ENCODE peak calls at places on chromosomes 6 and 20, in ten cellular contexts. V is OCI-LY7; X is trophoblast cell; P is lower lobe of right lung; G is AG04450; R is Peyer's patch; F is left lung; Z is naive thymus-derived CD4-positive, alpha-beta T cell; E is heart left ventricle; O is spleen. D is an unnamed sample. For H3K9me3, the result is how much of the 10 kb centered on the place peaks cover.

GRCh38 chr6:84061174-84061573 is 27.6 kb downstream of the MRAP2 start:
- DNase-seq in V (no peak), X (no peak), P (no peak), G (no peak), R (no peak), F (no peak), Z (no peak), E (no peak), O (no peak), D (no peak)

GRCh38 chr20:46682063-46682821 is 7.0 kb downstream of the TP53RK start:
- DNase-seq in V (no peak), X (no peak), P (no peak), G (no peak), R (no peak), F (no peak), Z (no peak), E (no peak), O (no peak), D (no peak)

GRCh38 chr6:89438248-89438647 is 5.3 kb downstream of the ANKRD6 start:
- DNase-seq in V (no peak), X (peak), P (no peak), G (no peak), R (no peak), F (no peak), Z (no peak), E (no peak), O (no peak), D (no peak)

GRCh38 chr6:41278699-41279405 is 7.6 kb downstream of the TREM1 start:
- DNase-seq in V (peak), X (peak), P (peak), G (no peak), R (no peak), F (peak), Z (peak), E (peak), O (peak), D (peak)

GRCh38 chr6:31922942-31923341 is 4.6 kb upstream of the C2 start:
- DNase-seq in V (peak), X (peak), P (no peak), G (no peak), R (no peak), F (no peak), Z (no peak), E (no peak), O (peak), D (no peak)

GRCh38 chr6:11434565-11435326 is 102.8 kb upstream of the TMEM170B start:
- DNase-seq in V (no peak), X (peak), P (peak), G (peak), R (no peak), F (no peak), Z (no peak), E (no peak), O (no peak), D (no peak)

GRCh38 chr6:23244300-23244699 is 674.9 kb downstream of the HDGFL1 start:
- DNase-seq in V (no peak), X (no peak), P (no peak), G (peak), R (no peak), F (no peak), Z (no peak), E (no peak), O (no peak), D (no peak)

GRCh38 chr6:165676435-165677068 is 13.5 kb upstream of the PDE10A start:
- DNase-seq in V (no peak), X (peak), P (no peak), G (no peak), R (no peak), F (no peak), Z (no peak), E (peak), O (no peak), D (peak)

GRCh38 chr6:112592159-112592558 is 245.0 kb downstream of the RFPL4B start:
- DNase-seq in V (no peak), X (peak), P (no peak), G (no peak), R (no peak), F (no peak), Z (no peak), E (no peak), O (no peak), D (no peak)

GRCh38 chr20:57513199-57513598 is 11.7 kb downstream of the CTCFL start:
- DNase-seq in V (no peak), X (no peak), P (no peak), G (peak), R (no peak), F (no peak), Z (no peak), E (no peak), O (no peak), D (no peak)

GRCh38 chr6:134351615-134352474 is 33.9 kb upstream of the SGK1 start:
- DNase-seq in V (no peak), X (no peak), P (no peak), G (no peak), R (no peak), F (no peak), Z (peak), E (no peak), O (no peak), D (no peak)

GRCh38 chr20:48066851-48067250 is 281.6 kb upstream of the SULF2 start:
- DNase-seq in V (no peak), X (no peak), P (no peak), G (no peak), R (no peak), F (no peak), Z (no peak), E (no peak), O (no peak), D (no peak)

GRCh38 chr6:139765825-139766285 is 391.4 kb upstream of the CITED2 start:
- DNase-seq in V (no peak), X (peak), P (no peak), G (no peak), R (no peak), F (no peak), Z (no peak), E (no peak), O (no peak), D (no peak)

GRCh38 chr6:43917878-43918382 is 147.9 kb downstream of the VEGFA start:
- DNase-seq in V (no peak), X (peak), P (peak), G (no peak), R (no peak), F (no peak), Z (no peak), E (no peak), O (no peak), D (no peak)

GRCh38 chr6:82588020-82588419 is 224.4 kb downstream of the TPBG start:
- DNase-seq in V (no peak), X (peak), P (no peak), G (no peak), R (no peak), F (no peak), Z (no peak), E (no peak), O (no peak), D (no peak)

GRCh38 chr6:11700118-11700718 is 78.4 kb downstream of the ADTRP start:
- DNase-seq in V (peak), X (peak), P (no peak), G (no peak), R (no peak), F (no peak), Z (peak), E (no peak), O (no peak), D (no peak)

GRCh38 chr6:2134559-2134958 is 110.8 kb downstream of the GMDS start:
- DNase-seq in V (no peak), X (no peak), P (no peak), G (no peak), R (no peak), F (no peak), Z (no peak), E (no peak), O (no peak), D (no peak)

GRCh38 chr20:23783447-23783846 is 32.7 kb upstream of the CST1 start:
- DNase-seq in V (no peak), X (no peak), P (no peak), G (no peak), R (no peak), F (no peak), Z (no peak), E (no peak), O (no peak), D (no peak)
- H3K27ac ChIP-seq in V (no peak), X (no peak), P (no peak), G (no peak), R (no peak), F (no peak), Z (no peak), E (no peak), O (no peak), D (no peak)

DNA sequence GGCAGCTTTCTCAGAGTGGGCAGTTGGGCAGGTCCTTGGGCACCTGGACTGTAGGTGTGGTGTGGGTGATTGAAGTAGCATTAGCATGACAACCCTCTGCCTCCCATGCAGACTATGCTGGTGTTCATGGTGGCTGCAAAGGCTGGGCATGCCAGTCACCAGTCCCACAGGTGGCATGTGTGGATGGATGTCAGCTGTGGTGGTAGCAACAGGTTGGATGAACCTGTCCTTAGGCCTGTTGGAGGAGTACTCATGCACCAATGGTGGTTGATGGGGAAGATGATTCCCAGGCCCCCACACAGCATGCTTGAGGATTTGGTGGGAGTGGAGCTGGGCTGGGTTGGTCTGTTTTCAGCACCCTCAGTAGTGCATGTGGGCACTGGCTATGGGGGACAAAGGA is 251.1 kb downstream of the PAX1 start:
- DNase-seq in V (no peak), X (no peak), P (no peak), G (no peak), R (no peak), F (no peak), Z (no peak), E (no peak), O (no peak), D (no peak)
- H3K9me3 ChIP-seq in V (under half), X (under half), P (under half), G (under half), R (under half), F (under half), Z (under half), E (under half), O (under half), D (under half)

GRCh38 chr6:101462576-101462975 is 69.1 kb downstream of the GRIK2 start:
- DNase-seq in V (no peak), X (peak), P (no peak), G (peak), R (no peak), F (no peak), Z (no peak), E (no peak), O (no peak), D (no peak)

DNA sequence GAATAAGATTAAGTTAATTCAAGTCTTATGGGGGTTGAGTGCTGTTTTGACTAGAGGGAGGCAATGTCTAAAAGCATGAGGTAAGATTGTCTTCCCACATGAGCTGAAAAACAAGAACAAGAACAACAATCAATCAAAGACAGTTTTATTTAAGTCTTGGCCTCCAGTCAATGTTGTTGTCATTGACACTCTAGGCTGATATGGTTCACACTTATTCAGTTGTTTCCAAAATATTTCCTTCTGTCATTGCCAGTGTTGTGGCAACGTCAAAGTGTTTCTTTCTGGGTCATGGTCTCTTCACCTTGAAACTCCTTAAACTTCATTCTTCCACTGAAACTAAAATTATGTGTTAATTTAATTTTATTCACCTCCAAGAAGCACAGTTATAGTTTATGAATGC is 72.4 kb downstream of the GRIK2 start:
- DNase-seq in V (no peak), X (no peak), P (no peak), G (no peak), R (no peak), F (no peak), Z (no peak), E (no peak), O (no peak), D (no peak)
- H3K27ac ChIP-seq in V (no peak), X (no peak), P (no peak), G (no peak), R (no peak), F (no peak), Z (no peak), E (no peak), O (no peak), D (no peak)

GRCh38 chr6:53805725-53806124 is 10.9 kb downstream of the LRRC1 start:
- DNase-seq in V (no peak), X (no peak), P (no peak), G (no peak), R (no peak), F (no peak), Z (no peak), E (no peak), O (no peak), D (no peak)
- H3K9me3 ChIP-seq in V (under half), X (under half), P (under half), G (under half), R (under half), F (under half), Z (under half), E (under half), O (under half), D (under half)

GRCh38 chr20:45404438-45404837 is 3.7 kb upstream of the DBNDD2 start:
- DNase-seq in V (no peak), X (no peak), P (no peak), G (no peak), R (no peak), F (no peak), Z (no peak), E (no peak), O (no peak), D (no peak)
- H3K27ac ChIP-seq in V (no peak), X (no peak), P (no peak), G (no peak), R (no peak), F (no peak), Z (no peak), E (no peak), O (no peak), D (no peak)

D was measured in right cardiac atrium.